ENCODE peak calls at places on chromosome 18, in nine cellular contexts. T, G, H, M, I, Z, V, A and N are unnamed samples.

GRCh38 chr18:56028514-56028913 is 440.5 kb upstream of the TCF4 start:
- DNase-seq in H (no peak), I (no peak), A (no peak), G (no peak), T (no peak), V (no peak), M (no peak), Z (no peak), N (no peak)

GRCh38 chr18:23827681-23828080 is 138.4 kb downstream of the LAMA3 start:
- DNase-seq in H (no peak), G (no peak), Z (no peak), M (no peak), V (no peak), A (no peak), I (no peak), T (no peak), N (no peak)

GRCh38 chr18:23134780-23135678 is at the start of gene CABLES1:
- DNase-seq in Z (no peak), T (peak), V (peak), I (no peak), A (no peak), G (no peak), M (peak), H (peak), N (peak)

GRCh38 chr18:22422909-22423548 is 5.3 kb upstream of the CTAGE1 start:
- DNase-seq in A (no peak), H (no peak), G (no peak), M (no peak), I (no peak), V (peak), T (no peak), Z (no peak), N (no peak)

GRCh38 chr18:13397504-13398163 is 179.1 kb downstream of the LDLRAD4 start:
- DNase-seq in V (no peak), T (no peak), G (no peak), I (no peak), H (no peak), A (no peak), Z (no peak), M (no peak), N (no peak)

GRCh38 chr18:31563778-31564177 is 27.9 kb upstream of the TTR start:
- DNase-seq in I (no peak), H (no peak), Z (no peak), G (no peak), A (no peak), V (no peak), M (no peak), T (peak), N (no peak)

GRCh38 chr18:46754661-46755292 is 2.1 kb downstream of the ST8SIA5 start:
- DNase-seq in A (no peak), I (no peak), H (no peak), Z (no peak), G (no peak), V (no peak), M (no peak), T (no peak), N (peak)

GRCh38 chr18:59451963-59452362 is 92.9 kb upstream of the LMAN1 start:
- DNase-seq in G (no peak), H (no peak), A (no peak), Z (no peak), V (no peak), I (no peak), M (no peak), T (no peak), N (no peak)

GRCh38 chr18:75869197-75869596 is 441.7 kb upstream of the SMIM21 start:
- DNase-seq in V (no peak), M (no peak), A (no peak), H (no peak), I (no peak), G (no peak), Z (no peak), T (no peak), N (no peak)

GRCh38 chr18:21074336-21075323 is 37.0 kb downstream of the ROCK1 start:
- DNase-seq in M (no peak), Z (no peak), I (no peak), A (no peak), V (no peak), G (no peak), H (no peak), T (no peak), N (no peak)

GRCh38 chr18:70373062-70373519 is 84.2 kb downstream of the SOCS6 start:
- DNase-seq in M (no peak), I (peak), T (peak), V (no peak), A (peak), H (no peak), G (no peak), Z (peak), N (no peak)

GRCh38 chr18:59835656-59836379 is 64.0 kb upstream of the PMAIP1 start:
- DNase-seq in Z (no peak), H (no peak), A (no peak), G (no peak), T (no peak), I (no peak), V (no peak), M (no peak), N (no peak)

GRCh38 chr18:68438983-68439382 is 275.9 kb downstream of the TMX3 start:
- DNase-seq in T (peak), I (no peak), H (no peak), G (no peak), Z (no peak), A (peak), M (no peak), V (no peak), N (peak)

GRCh38 chr18:31876707-31877106 is 66.2 kb downstream of the TRAPPC8 start:
- DNase-seq in I (no peak), G (no peak), M (no peak), Z (no peak), A (no peak), V (no peak), T (no peak), H (no peak), N (no peak)

GRCh38 chr18:54094474-54094873 is 130.0 kb downstream of the MBD2 start:
- DNase-seq in G (no peak), A (no peak), H (no peak), Z (no peak), T (no peak), V (no peak), I (no peak), M (no peak), N (no peak)

GRCh38 chr18:79819064-79819725 is 21.5 kb downstream of the KCNG2 start:
- DNase-seq in A (no peak), V (no peak), Z (no peak), M (no peak), I (no peak), T (no peak), H (no peak), G (no peak), N (no peak)

GRCh38 chr18:49207373-49207772 is 253.1 kb downstream of the DYM start:
- DNase-seq in A (no peak), H (no peak), I (no peak), T (no peak), V (no peak), Z (no peak), G (no peak), M (no peak), N (no peak)

GRCh38 chr18:27181726-27182125 is 3.4 kb downstream of the CHST9 start:
- DNase-seq in A (no peak), V (no peak), T (no peak), Z (no peak), I (no peak), G (no peak), M (no peak), H (no peak), N (no peak)

GRCh38 chr18:63138469-63139340 is 180.9 kb downstream of the BCL2 start:
- DNase-seq in I (no peak), H (no peak), V (no peak), M (no peak), A (no peak), G (no peak), Z (no peak), T (no peak), N (no peak)

GRCh38 chr18:22971038-22971437 is 37.9 kb downstream of the RBBP8 start:
- DNase-seq in M (no peak), I (no peak), T (no peak), G (no peak), V (no peak), A (no peak), H (no peak), Z (no peak), N (no peak)

GRCh38 chr18:10536270-10536669 is 10.4 kb downstream of the NAPG start:
- DNase-seq in I (no peak), G (no peak), Z (no peak), V (no peak), M (no peak), A (no peak), T (no peak), H (no peak), N (no peak)

GRCh38 chr18:58255701-58256311 is 211.8 kb downstream of the NEDD4L start:
- DNase-seq in I (no peak), H (no peak), Z (no peak), A (no peak), G (no peak), V (no peak), T (no peak), M (no peak), N (no peak)

GRCh38 chr18:49898421-49898820 is 85.1 kb upstream of the ACAA2 start:
- DNase-seq in G (peak), Z (peak), V (peak), M (no peak), T (peak), H (peak), I (no peak), A (peak), N (no peak)

GRCh38 chr18:79008356-79008940 is 28.8 kb downstream of the SALL3 start:
- DNase-seq in V (no peak), T (no peak), A (no peak), Z (no peak), I (no peak), M (no peak), G (no peak), H (no peak), N (no peak)

GRCh38 chr18:51563401-51563800 is 365.9 kb upstream of the MEX3C start:
- DNase-seq in M (no peak), A (no peak), Z (no peak), T (no peak), G (no peak), H (no peak), I (no peak), V (no peak), N (no peak)

GRCh38 chr18:11004294-11004693 is 145.1 kb downstream of the PIEZO2 start:
- DNase-seq in G (no peak), I (no peak), H (no peak), V (no peak), M (no peak), T (no peak), A (no peak), Z (no peak), N (no peak)

GRCh38 chr18:50424877-50425690 is 50.2 kb downstream of the SKA1 start:
- DNase-seq in V (peak), A (no peak), I (no peak), G (no peak), T (peak), H (no peak), Z (peak), M (no peak), N (no peak)

GRCh38 chr18:60549338-60549960 is 176.9 kb upstream of the MC4R start:
- DNase-seq in G (peak), T (peak), A (peak), Z (peak), M (peak), H (no peak), V (no peak), I (peak), N (peak)

GRCh38 chr18:22286576-22286975 is 117.2 kb downstream of the GATA6 start:
- DNase-seq in T (no peak), Z (no peak), M (no peak), V (peak), G (no peak), I (no peak), H (no peak), A (no peak), N (no peak)

GRCh38 chr18:78701753-78702409 is 277.7 kb upstream of the SALL3 start:
- DNase-seq in M (no peak), V (no peak), A (no peak), Z (no peak), I (no peak), H (no peak), T (no peak), G (no peak), N (peak)

GRCh38 chr18:73980289-73980979 is 167.2 kb downstream of the FBXO15 start:
- DNase-seq in I (peak), G (no peak), T (peak), Z (no peak), H (no peak), M (no peak), A (no peak), V (no peak), N (no peak)

GRCh38 chr18:24878289-24878688 is 417.9 kb downstream of the HRH4 start:
- DNase-seq in G (no peak), H (no peak), I (no peak), M (no peak), A (peak), T (peak), Z (no peak), V (no peak), N (peak)

GRCh38 chr18:51133580-51134160 is 63.8 kb downstream of the MEX3C start:
- DNase-seq in M (no peak), A (no peak), V (no peak), T (no peak), I (no peak), H (no peak), G (no peak), Z (no peak), N (no peak)

GRCh38 chr18:524496-524895 is 24.0 kb upstream of the COLEC12 start:
- DNase-seq in A (no peak), G (no peak), H (no peak), T (no peak), M (no peak), V (no peak), I (no peak), Z (no peak), N (no peak)

GRCh38 chr18:79608535-79608934 is 71.1 kb upstream of the CTDP1 start:
- DNase-seq in V (no peak), I (no peak), G (no peak), A (no peak), Z (no peak), T (no peak), M (no peak), H (peak), N (no peak)

GRCh38 chr18:45255142-45255890 is 360.0 kb upstream of the SLC14A2 start:
- DNase-seq in I (no peak), Z (peak), M (no peak), A (peak), G (no peak), T (no peak), H (no peak), V (peak), N (no peak)

GRCh38 chr18:50045126-50045525 is 149.8 kb downstream of the MYO5B start:
- DNase-seq in I (no peak), H (no peak), V (no peak), M (no peak), T (no peak), G (no peak), Z (no peak), A (no peak), N (no peak)

GRCh38 chr18:79283341-79283879 is 112.3 kb upstream of the NFATC1 start:
- DNase-seq in H (no peak), T (no peak), A (no peak), M (no peak), Z (no peak), I (no peak), V (no peak), G (no peak), N (peak)

GRCh38 chr18:77101410-77102245 is 31.0 kb downstream of the MBP start:
- DNase-seq in T (peak), G (peak), H (peak), Z (peak), I (peak), A (peak), M (no peak), V (peak), N (no peak)

GRCh38 chr18:37710731-37711130 is 145.1 kb upstream of the CELF4 start:
- DNase-seq in I (no peak), G (no peak), Z (no peak), T (no peak), V (no peak), M (no peak), H (no peak), A (no peak), N (no peak)